ENCODE peak calls at places on chromosomes 1 and 21, in six cellular contexts. Q, M, J, V, O and C are unnamed samples.

GRCh38 chr1:30904191-30904961 is 4.2 kb downstream of the SDC3 start:
- DNase-seq in Q (no peak), M (no peak), J (no peak), V (no peak), O (no peak), C (peak; percentile 40)

GRCh38 chr1:248243204-248243603 is 12.0 kb downstream of the OR2M4 start:
- DNase-seq in Q (peak; percentile 23), M (peak; percentile 86), J (no peak), V (peak; percentile 32), O (no peak), C (peak; percentile 12)

GRCh38 chr1:8976338-8976737 is 30.7 kb downstream of the CA6 start:
- DNase-seq in Q (no peak), M (no peak), J (no peak), V (no peak), O (no peak), C (no peak)

GRCh38 chr1:45304311-45305081 is 22.2 kb upstream of the HPDL start:
- DNase-seq in Q (peak; percentile 60), M (peak; percentile 20), J (no peak), V (peak; percentile 29), O (no peak), C (peak; percentile 67)

GRCh38 chr21:26280715-26281310 is 110.2 kb upstream of the APP start:
- DNase-seq in Q (no peak), M (peak; percentile 19), J (no peak), V (no peak), O (no peak), C (no peak)

GRCh38 chr21:38984982-38985422 is 179.3 kb downstream of the ETS2 start:
- DNase-seq in Q (peak; percentile 40), M (no peak), J (no peak), V (peak; percentile 72), O (no peak), C (peak; percentile 56)

GRCh38 chr1:218242171-218242570 is 42.9 kb upstream of the RRP15 start:
- DNase-seq in Q (no peak), M (peak; percentile 80), J (no peak), V (no peak), O (no peak), C (no peak)

GRCh38 chr1:38741341-38741740 is 118.2 kb downstream of the RRAGC start:
- DNase-seq in Q (no peak), M (no peak), J (no peak), V (no peak), O (no peak), C (peak; percentile 45)

GRCh38 chr1:30446100-30446499 is 277.3 kb downstream of the MATN1 start:
- DNase-seq in Q (no peak), M (no peak), J (no peak), V (no peak), O (no peak), C (no peak)

GRCh38 chr1:67429528-67430357 is 459 bp downstream of the SERBP1 start:
- DNase-seq in Q (peak; percentile 40), M (peak; percentile 27), J (no peak), V (peak; percentile 43), O (peak; percentile 12), C (peak; percentile 67)

GRCh38 chr21:44875341-44875740 is 1.9 kb upstream of the PTTG1IP start:
- DNase-seq in Q (no peak), M (peak; percentile 51), J (no peak), V (no peak), O (no peak), C (no peak)

GRCh38 chr1:36585760-36586072 is 103.0 kb upstream of the CSF3R start:
- DNase-seq in Q (no peak), M (peak; percentile 4), J (no peak), V (no peak), O (no peak), C (no peak)

DNA sequence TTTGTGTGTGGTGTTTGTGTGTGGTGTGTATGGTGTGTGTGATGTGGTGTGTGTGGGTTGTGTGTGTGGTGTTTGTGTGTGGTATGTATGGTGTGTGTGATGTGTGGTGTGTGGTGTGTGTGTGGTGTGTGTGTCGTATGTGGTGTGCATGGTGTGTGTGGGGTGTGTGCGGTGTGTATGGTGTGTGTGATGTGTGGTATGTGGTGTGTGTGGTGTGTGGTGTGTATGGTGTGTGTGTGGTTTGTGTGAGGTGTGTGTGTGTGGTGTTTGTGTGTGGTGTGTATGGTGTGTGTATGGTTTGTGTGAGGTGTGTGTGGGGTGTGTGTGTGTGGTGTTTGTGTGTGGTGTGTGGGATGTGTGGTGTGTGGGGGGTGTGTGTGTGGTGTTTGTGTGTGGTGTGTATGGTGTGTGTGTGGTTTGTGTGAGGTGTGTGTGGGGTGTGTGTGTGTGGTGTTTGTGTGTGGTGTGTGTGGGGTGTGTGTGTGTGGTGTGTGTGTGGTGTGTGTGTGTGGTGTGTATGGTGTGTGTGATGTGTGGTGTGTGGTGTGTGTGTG is 106.2 kb upstream of the ADAR start:
- DNase-seq in Q (no peak), M (no peak), J (no peak), V (no peak), O (no peak), C (no peak)
- H3K27ac ChIP-seq in Q (no peak overlapping the region), M (no peak overlapping the region), J (no peak overlapping the region), V (no peak overlapping the region), O (no peak overlapping the region), C (no peak overlapping the region)

DNA sequence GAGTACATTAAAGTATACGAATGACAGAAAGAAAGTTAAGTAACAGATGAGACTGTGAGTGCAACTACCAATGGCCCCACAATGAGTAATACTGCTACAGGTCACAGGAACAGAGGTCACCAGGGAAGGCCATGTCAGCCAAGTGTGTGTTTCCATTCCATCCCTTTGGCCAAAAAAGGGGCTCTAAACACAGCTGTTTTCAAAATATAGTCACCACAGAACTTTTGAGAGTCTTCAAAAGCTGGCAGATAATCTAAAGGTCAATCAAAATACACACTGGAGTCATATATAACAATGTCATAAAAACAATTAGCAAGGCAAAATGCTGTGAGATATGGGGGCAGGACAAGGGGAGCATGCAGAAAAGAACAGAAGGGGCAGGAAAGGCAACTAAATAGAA is 10.2 kb downstream of the USP24 start:
- DNase-seq in Q (peak; percentile 36), M (no peak), J (no peak), V (no peak), O (no peak), C (no peak)
- H3K4me1 ChIP-seq in Q (peaks cover 61% of the 10 kb centered on the region), M (peaks cover 12% of the 10 kb centered on the region), J (peaks cover 6% of the 10 kb centered on the region), V (peaks cover 3% of the 10 kb centered on the region), O (peaks cover 18% of the 10 kb centered on the region), C (peaks cover 9% of the 10 kb centered on the region)

GRCh38 chr1:15963968-15964648 is 11.8 kb downstream of the ZBTB17 start:
- DNase-seq in Q (no peak), M (peak; percentile 54), J (no peak), V (no peak), O (no peak), C (peak; percentile 61)

GRCh38 chr1:15963363-15963967 is 12.4 kb downstream of the ZBTB17 start:
- DNase-seq in Q (no peak), M (no peak), J (no peak), V (no peak), O (no peak), C (no peak)

GRCh38 chr1:15966081-15966955 is 9.6 kb downstream of the ZBTB17 start:
- DNase-seq in Q (no peak), M (no peak), J (no peak), V (no peak), O (no peak), C (peak; percentile 58)

GRCh38 chr1:15966956-15967344 is 9.0 kb downstream of the ZBTB17 start:
- DNase-seq in Q (no peak), M (no peak), J (no peak), V (no peak), O (no peak), C (no peak)

DNA sequence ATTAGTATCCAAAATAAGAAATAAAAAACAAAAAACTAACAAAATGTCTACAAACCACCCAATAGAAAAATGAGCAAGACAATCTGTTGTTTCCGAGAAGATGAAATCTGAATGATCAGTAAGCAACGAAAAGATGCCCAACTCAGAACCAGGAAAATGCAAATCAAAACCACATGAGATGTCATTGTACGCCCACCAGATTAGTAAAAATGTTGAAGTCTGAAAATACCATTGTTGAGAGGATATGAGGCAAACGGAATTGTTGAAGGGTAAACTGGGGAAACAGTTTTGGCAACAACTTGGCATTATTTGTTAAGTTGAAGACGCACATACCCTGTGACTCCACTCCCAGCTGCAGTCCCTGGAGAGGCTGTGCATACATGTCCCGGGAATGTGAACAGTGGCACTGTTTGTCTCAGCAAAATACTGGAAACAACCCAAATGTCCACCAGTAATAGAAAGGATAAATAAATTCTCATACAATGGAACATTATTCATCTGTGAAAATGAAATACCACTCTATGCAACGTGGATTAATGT is 10.6 kb downstream of the ZBTB17 start:
- DNase-seq in Q (no peak), M (no peak), J (no peak), V (no peak), O (no peak), C (peak; percentile 73)
- H3K4me3 ChIP-seq in Q (no peak overlapping the region), M (no peak overlapping the region), J (no peak overlapping the region), V (no peak overlapping the region), O (no peak overlapping the region), C (no peak overlapping the region)

DNA sequence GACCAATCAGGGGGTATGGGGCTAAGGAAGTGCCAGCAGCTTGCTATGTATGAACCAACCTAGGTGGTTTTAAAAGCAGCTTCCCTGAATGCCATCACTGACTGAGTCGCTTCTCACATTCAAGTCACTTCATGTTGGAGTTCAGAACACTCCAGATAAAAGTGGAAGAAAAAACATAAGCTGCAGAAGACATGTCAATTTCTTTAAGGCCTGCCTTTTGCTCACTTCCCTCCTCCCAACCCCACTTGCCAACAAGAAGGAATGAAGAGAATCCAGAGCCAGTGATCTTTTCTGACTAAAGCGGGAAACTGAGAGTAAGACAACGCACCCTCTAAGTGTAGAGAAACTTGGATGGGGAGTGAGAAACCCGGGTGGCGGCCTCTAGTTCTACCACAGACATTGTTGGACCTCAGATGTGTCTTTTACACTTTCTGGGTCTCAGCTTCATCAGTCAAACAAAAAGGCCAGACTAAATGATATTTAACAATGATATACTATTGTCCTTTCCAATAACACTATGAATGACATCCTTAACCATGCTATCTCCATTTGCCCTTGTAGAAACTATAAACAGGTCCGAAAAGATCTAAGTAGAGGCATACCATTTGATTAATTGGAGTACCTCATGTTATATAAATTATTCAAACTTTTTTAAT is 54.1 kb downstream of the LUZP1 start:
- DNase-seq in Q (no peak), M (no peak), J (no peak), V (no peak), O (no peak), C (no peak)
- H3K27ac ChIP-seq in Q (peak overlapping the region; percentile 1), M (no peak overlapping the region), J (peak overlapping the region; percentile 31), V (no peak overlapping the region), O (no peak overlapping the region), C (no peak overlapping the region)

GRCh38 chr1:206708882-206709281 is 24.2 kb downstream of the MAPKAPK2 start:
- DNase-seq in Q (no peak), M (peak; percentile 54), J (no peak), V (no peak), O (no peak), C (no peak)

GRCh38 chr1:206708058-206708457 is 23.4 kb downstream of the MAPKAPK2 start:
- DNase-seq in Q (no peak), M (no peak), J (no peak), V (no peak), O (no peak), C (no peak)

GRCh38 chr1:206709322-206709721 is 24.6 kb downstream of the MAPKAPK2 start:
- DNase-seq in Q (no peak), M (peak; percentile 39), J (no peak), V (no peak), O (no peak), C (no peak)

GRCh38 chr1:206709772-206710456 is 25.2 kb downstream of the MAPKAPK2 start:
- DNase-seq in Q (no peak), M (peak; percentile 77), J (no peak), V (no peak), O (no peak), C (no peak)

GRCh38 chr1:206710457-206710823 is 25.7 kb downstream of the MAPKAPK2 start:
- DNase-seq in Q (no peak), M (no peak), J (no peak), V (no peak), O (no peak), C (no peak)
- H3K4me1 ChIP-seq in Q (peaks cover 75% of the 10 kb centered on the region), M (peaks cover 56% of the 10 kb centered on the region), J (peaks cover 67% of the 10 kb centered on the region), V (peaks cover 8% of the 10 kb centered on the region), O (peaks cover 91% of the 10 kb centered on the region), C (peaks cover 41% of the 10 kb centered on the region)